ENCODE peak calls at places on chromosomes 16 and 17, in seven cellular contexts. Y is OCI-LY7, R is neural progenitor cell, B is heart right ventricle, T is tibial nerve, W is upper lobe of right lung, A is body of pancreas. J is an unnamed sample. For H3K4me1, the result is how much of the 10 kb centered on the place peaks cover.

GRCh38 chr16:88899901-88900648 is 33.6 kb upstream of the PABPN1L start:
- DNase-seq in T (no peak), Y (no peak), R (no peak), W (no peak), B (no peak), A (no peak), J (no peak)

GRCh38 chr17:30380106-30380420 is 1.3 kb downstream of the CPD start:
- DNase-seq in Y (peak), T (no peak), R (peak), A (no peak), B (no peak), W (no peak), J (no peak)

GRCh38 chr16:65122974-65123845 is 1.3 kb upstream of the CDH11 start:
- DNase-seq in B (peak), Y (no peak), R (peak), A (no peak), W (peak), T (peak), J (peak)

GRCh38 chr17:77160032-77160876 is 19.5 kb downstream of the SEC14L1 start:
- DNase-seq in A (no peak), R (no peak), Y (no peak), W (no peak), B (no peak), T (no peak), J (no peak)

GRCh38 chr17:48997103-48997826 is at the start of gene IGF2BP1:
- DNase-seq in A (no peak), T (no peak), R (peak), B (no peak), Y (peak), W (no peak), J (no peak)

GRCh38 chr16:66335704-66336329 is 30.7 kb upstream of the CDH5 start:
- DNase-seq in B (peak), A (no peak), W (peak), R (no peak), T (no peak), Y (no peak), J (no peak)

GRCh38 chr17:67492824-67493490 is 115.9 kb downstream of the PITPNC1 start:
- DNase-seq in W (no peak), Y (no peak), T (no peak), A (no peak), B (no peak), R (no peak), J (no peak)

GRCh38 chr17:18039535-18040286 is 503 bp downstream of the GID4 start:
- DNase-seq in T (peak), B (peak), W (peak), R (peak), A (peak), Y (peak), J (peak)

GRCh38 chr17:42754782-42755181 is 6.2 kb upstream of the RAMP2 start:
- DNase-seq in R (no peak), Y (no peak), W (no peak), A (no peak), B (peak), T (peak), J (peak)

GRCh38 chr16:79792952-79793351 is 192.4 kb upstream of the MAF start:
- DNase-seq in B (no peak), R (no peak), A (peak), W (no peak), T (no peak), Y (no peak), J (no peak)

GRCh38 chr16:27920391-27920891 is 143.1 kb downstream of the GSG1L start:
- DNase-seq in Y (no peak), A (no peak), R (peak), T (no peak), W (no peak), B (no peak), J (no peak)

GRCh38 chr16:65524997-65525396 is 403.1 kb upstream of the CDH11 start:
- DNase-seq in T (no peak), R (no peak), A (no peak), Y (no peak), W (no peak), B (no peak), J (no peak)

GRCh38 chr17:63405741-63406261 is 40.3 kb downstream of the CYB561 start:
- DNase-seq in A (peak), R (peak), W (no peak), B (no peak), Y (peak), T (no peak), J (no peak)

GRCh38 chr17:2084129-2084765 is 29.3 kb downstream of the HIC1 start:
- DNase-seq in W (no peak), Y (no peak), T (peak), B (peak), A (no peak), R (no peak), J (peak)

GRCh38 chr16:66928702-66929388 is 3.5 kb upstream of the RRAD start:
- DNase-seq in R (peak), A (no peak), W (no peak), B (no peak), T (no peak), Y (peak), J (peak)

GRCh38 chr17:63552211-63552610 is 1.9 kb downstream of the DCAF7 start:
- DNase-seq in Y (no peak), R (no peak), A (no peak), B (no peak), W (no peak), T (no peak), J (no peak)

GRCh38 chr17:4205917-4206316 is 57.9 kb downstream of the ANKFY1 start:
- DNase-seq in T (no peak), B (no peak), R (no peak), W (no peak), Y (no peak), A (no peak), J (no peak)

GRCh38 chr16:87927195-87927562 is 9.2 kb downstream of the CA5A start:
- DNase-seq in A (no peak), Y (no peak), R (no peak), B (no peak), T (no peak), W (no peak), J (no peak)

GRCh38 chr16:71794943-71795342 is 13.7 kb downstream of the AP1G1 start:
- DNase-seq in A (no peak), Y (no peak), T (no peak), B (no peak), R (no peak), W (no peak), J (no peak)
- H3K4me1 ChIP-seq in A (under half), Y (under half), T (under half), B (half or more), R (under half), W (under half), J (under half)

GRCh38 chr17:349666-350065 is 2.9 kb downstream of the RPH3AL start:
- DNase-seq in T (no peak), W (peak), R (no peak), Y (no peak), A (no peak), B (no peak), J (no peak)
- H3K27ac ChIP-seq in T (peak), W (peak), R (no peak), Y (no peak), A (peak), B (peak), J (peak)

GRCh38 chr17:57892820-57893595 is 43.2 kb upstream of the MRPS23 start:
- DNase-seq in T (peak), W (peak), R (peak), Y (no peak), B (peak), A (peak), J (peak)
- TF ChIP-seq CTCF in T (peak), W (no peak), R (no peak), Y (peak), B (no peak), A (no peak), J (no peak)

GRCh38 chr17:57881783-57882291 is 32.0 kb upstream of the MRPS23 start:
- DNase-seq in T (no peak), W (no peak), B (peak), A (no peak), R (no peak), Y (no peak), J (peak)
- H3K4me1 ChIP-seq in T (under half), W (under half), B (half or more), A (under half), R (under half), Y (under half), J (under half)

GRCh38 chr17:229130-229944 is 47.9 kb upstream of the DOC2B start:
- DNase-seq in A (no peak), T (no peak), R (no peak), Y (no peak), B (no peak), W (peak), J (no peak)
- H3K27ac ChIP-seq in A (no peak), T (no peak), R (no peak), Y (no peak), B (peak), W (no peak), J (no peak)

GRCh38 chr17:37770631-37771518 is 26.0 kb upstream of the HNF1B start:
- DNase-seq in A (peak), W (peak), Y (peak), T (no peak), B (peak), R (peak), J (no peak)
- TF ChIP-seq CTCF in A (peak), W (peak), Y (peak), T (peak), B (peak), R (peak), J (peak)